ENCODE peak calls at places on chromosomes 16 and 17, in six cellular contexts. W is activated CD4-positive, alpha-beta T cell treated with anti-CD3 and anti-CD28 coated beads, Interleukin-2, amount 10 ng/mL, durations not matched to agents 7 days and 5 days; A is ovary; X is NCI-H2081; C is CD4-positive, CD25-positive, alpha-beta regulatory T cell; G is EL. S is an unnamed sample.
A peak's percentile ranks its signal among the peaks of the same experiment; 100 is the strongest.

GRCh38 chr17:3914319-3914685 is 2.0 kb downstream of the P2RX1 start:
- DNase-seq in W (no peak), A (no peak), G (no peak), X (no peak), C (no peak), S (no peak)

GRCh38 chr17:60153606-60154355 is 4.0 kb downstream of the CA4 start:
- DNase-seq in G (no peak), C (no peak), X (no peak), A (no peak), W (no peak), S (no peak)

GRCh38 chr17:58316260-58316960 is 12.2 kb downstream of the TSPOAP1 start:
- DNase-seq in X (no peak), G (no peak), W (no peak), A (no peak), C (no peak), S (no peak)

GRCh38 chr16:19844945-19845641 is 39.6 kb downstream of the GPRC5B start:
- DNase-seq in G (peak; percentile 81), W (no peak), X (no peak), C (no peak), A (no peak), S (peak; percentile 80)

GRCh38 chr16:12260119-12260646 is 283.6 kb downstream of the SNX29 start:
- DNase-seq in C (no peak), W (no peak), A (no peak), G (no peak), X (no peak), S (no peak)

GRCh38 chr17:73436966-73437365 is 125.2 kb upstream of the CDC42EP4 start:
- DNase-seq in C (no peak), G (peak; percentile 4), A (no peak), X (no peak), W (no peak), S (peak; percentile 51)

GRCh38 chr17:14301761-14302401 is 1.0 kb downstream of the HS3ST3B1 start:
- DNase-seq in W (peak; percentile 68), X (no peak), G (peak; percentile 60), C (peak; percentile 73), A (peak; percentile 56), S (peak; percentile 61)

GRCh38 chr17:6047966-6048365 is 22.2 kb upstream of the WSCD1 start:
- DNase-seq in A (no peak), X (no peak), G (no peak), C (no peak), W (no peak), S (peak; percentile 67)

GRCh38 chr17:3813171-3813570 is 12.2 kb upstream of the ITGAE start:
- DNase-seq in C (no peak), A (no peak), G (no peak), W (no peak), X (no peak), S (no peak)

GRCh38 chr16:22874394-22874793 is 60.4 kb downstream of the HS3ST2 start:
- DNase-seq in W (no peak), X (no peak), A (no peak), C (no peak), G (no peak), S (no peak)

GRCh38 chr17:79647456-79647915 is 36.6 kb upstream of the RBFOX3 start:
- DNase-seq in X (no peak), W (no peak), C (no peak), A (no peak), G (no peak), S (no peak)

GRCh38 chr17:78896091-78896833 is 6.7 kb downstream of the CEP295NL start:
- DNase-seq in A (peak; percentile 53), G (no peak), C (no peak), X (no peak), W (no peak), S (no peak)

GRCh38 chr16:56589141-56590039 is at the start of gene MT3:
- DNase-seq in G (peak; percentile 37), W (peak; percentile 28), C (peak; percentile 16), X (peak; percentile 54), A (no peak), S (no peak)

GRCh38 chr16:55661842-55662479 is 6.2 kb downstream of the SLC6A2 start:
- DNase-seq in W (no peak), A (no peak), C (no peak), G (peak; percentile 80), X (no peak), S (no peak)

GRCh38 chr16:56357765-56358322 is 67.5 kb downstream of the AMFR start:
- DNase-seq in W (no peak), C (no peak), X (no peak), G (no peak), A (no peak), S (no peak)

GRCh38 chr17:40121191-40121885 is 433 bp upstream of the MSL1 start:
- DNase-seq in A (peak; percentile 77), X (peak; percentile 53), G (peak; percentile 60), C (no peak), W (no peak), S (peak; percentile 56)

GRCh38 chr16:85536073-85536410 is 77.1 kb upstream of the GSE1 start:
- DNase-seq in A (no peak), C (no peak), W (no peak), G (no peak), X (no peak), S (no peak)

GRCh38 chr17:11852911-11853310 is 144.4 kb downstream of the ZNF18 start:
- DNase-seq in A (no peak), G (no peak), X (no peak), W (no peak), C (no peak), S (no peak)

GRCh38 chr16:2370725-2371124 is 30.2 kb upstream of the ABCA3 start:
- DNase-seq in G (no peak), A (no peak), C (no peak), W (no peak), X (no peak), S (no peak)

GRCh38 chr16:57743886-57744645 is 8.5 kb downstream of the KATNB1 start:
- DNase-seq in W (no peak), C (no peak), A (no peak), X (no peak), G (no peak), S (no peak)

GRCh38 chr17:2835791-2836190 is 39.6 kb downstream of the RAP1GAP2 start:
- DNase-seq in X (no peak), W (no peak), A (no peak), G (no peak), C (no peak), S (no peak)

GRCh38 chr17:39001703-39002637 is 34.8 kb upstream of the FBXO47 start:
- DNase-seq in G (peak; percentile 94), X (no peak), A (peak; percentile 30), W (no peak), C (no peak), S (peak; percentile 35)